ENCODE peak calls at places on chromosomes 6 and 20, in four cellular contexts. O is psoas muscle, M is SK-N-SH, L is heart left ventricle. Q is an unnamed sample.

GRCh38 chr6:38172739-38173415 is 353.4 kb downstream of the ZFAND3 start:
- DNase-seq in M (no peak), L (no peak), O (no peak), Q (no peak)

GRCh38 chr6:133353061-133353460 is 111.9 kb downstream of the EYA4 start:
- DNase-seq in L (no peak), M (no peak), O (no peak), Q (no peak)

GRCh38 chr6:161199845-161200244 is 74.0 kb downstream of the AGPAT4 start:
- DNase-seq in O (no peak), L (no peak), M (no peak), Q (no peak)

GRCh38 chr6:101578306-101578705 is 184.8 kb downstream of the GRIK2 start:
- DNase-seq in M (no peak), O (no peak), L (no peak), Q (no peak)

GRCh38 chr6:64920257-64920656 is 786.8 kb downstream of the EYS start:
- DNase-seq in M (no peak), O (no peak), L (no peak), Q (no peak)

GRCh38 chr6:83756565-83756964 is 47.7 kb upstream of the SNAP91 start:
- DNase-seq in M (no peak), O (no peak), L (no peak), Q (no peak)

GRCh38 chr20:33305591-33306057 is 22.6 kb downstream of the BPIFB1 start:
- DNase-seq in M (no peak), L (no peak), O (no peak), Q (no peak)

GRCh38 chr20:703010-703409 is 27.4 kb upstream of the SCRT2 start:
- DNase-seq in M (no peak), L (no peak), O (no peak), Q (no peak)

GRCh38 chr6:132749111-132749510 is 8.6 kb downstream of the VNN2 start:
- DNase-seq in M (no peak), O (no peak), L (no peak), Q (no peak)

GRCh38 chr6:16354692-16355091 is 116.3 kb downstream of the GMPR start:
- DNase-seq in M (peak; percentile 61), L (no peak), O (no peak), Q (no peak)

GRCh38 chr20:47956261-47956995 is 171.1 kb upstream of the SULF2 start:
- DNase-seq in O (no peak), L (peak; percentile 71), M (no peak), Q (no peak)

DNA sequence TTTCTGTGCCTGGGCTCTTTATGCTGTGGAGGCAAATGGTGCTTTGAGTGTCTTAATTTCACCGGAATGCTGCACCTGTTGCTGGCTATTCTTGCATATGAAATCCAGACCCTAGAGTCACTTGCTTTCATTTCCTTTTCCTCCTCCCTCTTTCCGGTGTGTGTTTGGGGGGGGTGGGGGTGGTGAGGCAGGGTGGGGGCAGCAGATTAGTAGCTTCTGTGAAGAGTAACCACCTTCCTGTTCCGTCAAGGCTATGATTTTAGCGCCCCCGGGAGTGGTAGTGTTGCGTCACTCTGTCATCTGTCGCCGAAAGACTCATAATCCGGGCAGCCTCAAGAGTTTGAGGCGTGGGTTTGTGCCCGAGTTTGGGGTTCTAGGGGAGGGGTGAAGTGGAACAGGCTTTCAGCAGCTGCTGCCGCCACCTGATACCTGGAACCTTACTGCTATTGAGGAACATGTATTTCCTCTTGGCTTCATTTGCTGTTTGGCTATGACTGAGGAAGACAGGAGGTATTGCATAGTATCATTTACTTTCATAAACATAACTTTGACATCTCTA is 49.1 kb downstream of the UTRN start:
- DNase-seq in O (peak; percentile 52), M (no peak), L (no peak), Q (no peak)
- H3K4me1 ChIP-seq in O (peaks cover 61% of the 10 kb centered on the region), M (no peaks in the 10 kb centered on the region), L (peaks cover 14% of the 10 kb centered on the region), Q (no peaks in the 10 kb centered on the region)

GRCh38 chr6:10398439-10399218 is 16.2 kb downstream of the TFAP2A start:
- DNase-seq in M (no peak), O (no peak), L (no peak), Q (no peak)

GRCh38 chr6:10396775-10397174 is 18.1 kb downstream of the TFAP2A start:
- DNase-seq in L (no peak), O (no peak), M (no peak), Q (no peak)

GRCh38 chr6:10395946-10396577 is 18.8 kb downstream of the TFAP2A start:
- DNase-seq in L (no peak), M (no peak), O (no peak), Q (no peak)

GRCh38 chr6:10399451-10399850 is 15.4 kb downstream of the TFAP2A start:
- DNase-seq in M (no peak), L (no peak), O (no peak), Q (no peak)

GRCh38 chr6:10397756-10398438 is 17.0 kb downstream of the TFAP2A start:
- DNase-seq in O (no peak), M (no peak), L (no peak), Q (no peak)
- H3K4me3 ChIP-seq in O (no peak overlapping the region), M (no peak overlapping the region), L (no peak overlapping the region), Q (no peak overlapping the region)

GRCh38 chr6:60643870-60644269 is 1642.2 kb downstream of the KHDRBS2 start:
- DNase-seq in M (no peak), O (no peak), L (no peak), Q (no peak)
- H3K9me3 ChIP-seq in M (no peaks in the 10 kb centered on the region), O (peaks cover 4% of the 10 kb centered on the region), L (no peaks in the 10 kb centered on the region), Q (no peaks in the 10 kb centered on the region)

GRCh38 chr20:44173846-44174245 is 13.1 kb downstream of the JPH2 start:
- DNase-seq in L (no peak), M (no peak), O (no peak), Q (no peak)
- H3K4me1 ChIP-seq in L (peaks cover 27% of the 10 kb centered on the region), M (peaks cover 13% of the 10 kb centered on the region), O (peaks cover 76% of the 10 kb centered on the region), Q (no peaks in the 10 kb centered on the region)

GRCh38 chr6:106145144-106145543 is 59.0 kb downstream of the PRDM1 start:
- DNase-seq in O (no peak), L (no peak), M (no peak), Q (no peak)
- H3K4me3 ChIP-seq in O (no peak overlapping the region), L (no peak overlapping the region), M (no peak overlapping the region), Q (no peak overlapping the region)

Q was measured in HAP-1.